ENCODE peak calls at places on chromosomes 1 and 21, in ten cellular contexts. E is T-helper 22 cell, R is hippocampal formation, D is H7, Z is psoas muscle, C is hepatocyte, Q is islet precursor cell, I is EL, K is uterus, U is GM13976. M is an unnamed sample.

GRCh38 chr1:151310986-151311385 is 16.2 kb downstream of the PI4KB start:
- DNase-seq in K (peak; percentile 57), C (no peak), D (no peak), I (no peak), E (no peak), Z (no peak), Q (no peak), U (no peak), R (no peak), M (no peak)

GRCh38 chr1:41320860-41321259 is 40.4 kb upstream of the FOXO6 start:
- DNase-seq in E (no peak), D (peak; percentile 36), R (no peak), I (no peak), U (no peak), Z (no peak), C (no peak), K (no peak), Q (no peak), M (no peak)

GRCh38 chr1:203351037-203351625 is at the start of gene FMOD:
- DNase-seq in Q (peak; percentile 63), D (peak; percentile 81), I (peak; percentile 25), U (no peak), Z (peak; percentile 77), K (peak; percentile 84), C (peak; percentile 86), E (no peak), R (no peak), M (peak; percentile 78)

GRCh38 chr1:226651041-226651731 is 87.9 kb downstream of the ITPKB start:
- DNase-seq in Z (peak; percentile 25), C (no peak), E (no peak), I (no peak), K (no peak), Q (no peak), U (no peak), D (no peak), R (no peak), M (no peak)

GRCh38 chr1:176717052-176717754 is 254.2 kb downstream of the PAPPA2 start:
- DNase-seq in Z (no peak), U (no peak), Q (no peak), E (no peak), K (no peak), D (no peak), R (peak; percentile 10), C (no peak), I (no peak), M (no peak)

GRCh38 chr21:38679531-38679930 is 126.2 kb upstream of the ETS2 start:
- DNase-seq in K (no peak), R (no peak), Z (no peak), U (peak; percentile 59), E (no peak), C (no peak), I (peak; percentile 73), Q (no peak), D (no peak), M (no peak)

GRCh38 chr1:178093150-178093957 is 550 bp upstream of the RASAL2 start:
- DNase-seq in Q (peak; percentile 98), U (peak; percentile 92), D (peak; percentile 93), E (no peak), K (peak; percentile 90), C (peak; percentile 97), R (peak; percentile 96), Z (peak; percentile 96), I (peak; percentile 97), M (peak; percentile 97)

GRCh38 chr21:26055841-26056264 is 114.7 kb downstream of the APP start:
- DNase-seq in R (no peak), Z (no peak), I (no peak), D (no peak), Q (no peak), U (no peak), K (no peak), E (no peak), C (no peak), M (no peak)

GRCh38 chr1:61241411-61241838 is 159.1 kb downstream of the NFIA start:
- DNase-seq in C (peak; percentile 20), D (no peak), Q (no peak), I (no peak), R (no peak), U (no peak), E (no peak), Z (peak; percentile 81), K (peak; percentile 40), M (no peak)

GRCh38 chr1:155801149-155801548 is 55.9 kb downstream of the GON4L start:
- DNase-seq in I (peak; percentile 72), Z (no peak), Q (no peak), K (no peak), R (no peak), C (no peak), U (peak; percentile 36), E (no peak), D (no peak), M (no peak)

GRCh38 chr1:19311931-19312781 is at the start of the genes AKR7A2 and SLC66A1:
- DNase-seq in C (peak; percentile 98), I (peak; percentile 93), Z (peak; percentile 97), D (peak; percentile 100), Q (peak; percentile 96), U (peak; percentile 100), E (peak; percentile 80), R (peak; percentile 90), K (peak; percentile 86), M (peak; percentile 95)

GRCh38 chr1:178126790-178127189 is 32.9 kb downstream of the RASAL2 start:
- DNase-seq in Z (no peak), E (no peak), Q (peak; percentile 59), K (no peak), C (peak; percentile 64), U (no peak), R (no peak), I (peak; percentile 86), D (no peak), M (no peak)

GRCh38 chr1:5504364-5504740 is 487.9 kb downstream of the NPHP4 start:
- DNase-seq in D (no peak), K (no peak), I (no peak), R (no peak), Q (no peak), C (no peak), E (no peak), U (no peak), Z (peak; percentile 74), M (no peak)

GRCh38 chr1:15617874-15618684 is 821 bp downstream of the DDI2 start:
- DNase-seq in I (peak; percentile 34), K (no peak), R (no peak), Z (no peak), E (peak; percentile 24), C (peak; percentile 56), Q (peak; percentile 61), U (peak; percentile 62), D (peak; percentile 43), M (peak; percentile 67)

GRCh38 chr1:81158592-81158991 is 642.1 kb upstream of the ADGRL2 start:
- DNase-seq in D (no peak), Q (no peak), E (no peak), K (no peak), C (no peak), I (peak; percentile 14), R (no peak), Z (no peak), U (no peak), M (peak; percentile 47)

GRCh38 chr1:203361843-203362524 is 11.1 kb upstream of the FMOD start:
- DNase-seq in D (no peak), Q (peak; percentile 61), Z (no peak), E (no peak), R (no peak), K (peak; percentile 69), U (no peak), C (peak; percentile 64), I (peak; percentile 52), M (no peak)

GRCh38 chr21:30256100-30256499 is 26.6 kb downstream of the KRTAP24-1 start:
- DNase-seq in U (no peak), K (no peak), E (no peak), R (no peak), C (no peak), D (no peak), I (no peak), Q (no peak), Z (no peak), M (no peak)

GRCh38 chr1:8847990-8848389 is 30.5 kb downstream of the ENO1 start:
- DNase-seq in U (no peak), Q (no peak), C (no peak), K (no peak), R (no peak), D (no peak), I (no peak), Z (no peak), E (no peak), M (peak; percentile 43)

GRCh38 chr1:110152133-110152785 is 2.0 kb downstream of the SLC6A17 start:
- DNase-seq in D (no peak), R (no peak), U (no peak), Z (no peak), E (no peak), K (no peak), C (no peak), I (peak; percentile 83), Q (peak; percentile 77), M (no peak)

M was measured in endodermal cell.